ENCODE peak calls at places on chromosomes 11 and 22, in eight cellular contexts. One of them, this sample, is unnamed.

GRCh38 chr11:47917643-47918369 is 62.6 kb upstream of the PTPRJ start:
- DNase-seq in astrocyte of the spinal cord: peak; percentile 49
- DNase-seq in MG63: peak; percentile 97
- DNase-seq in T1000: no peak
- DNase-seq in HTR-8/SVneo: peak; percentile 54
- DNase-seq in AG08395: peak; percentile 87
- DNase-seq in GM12864: no peak
- DNase-seq in iris pigment epithelial cell: peak; percentile 100
- DNase-seq in this sample: no peak

GRCh38 chr22:46613606-46613997 is 6.6 kb upstream of the GRAMD4 start:
- DNase-seq in astrocyte of the spinal cord: no peak
- DNase-seq in MG63: peak; percentile 25
- DNase-seq in T1000: no peak
- DNase-seq in HTR-8/SVneo: no peak
- DNase-seq in AG08395: no peak
- DNase-seq in GM12864: peak; percentile 19
- DNase-seq in iris pigment epithelial cell: no peak
- DNase-seq in this sample: no peak

GRCh38 chr22:39212721-39213376 is 31.9 kb downstream of the PDGFB start:
- DNase-seq in astrocyte of the spinal cord: no peak
- DNase-seq in MG63: peak; percentile 42
- DNase-seq in T1000: peak; percentile 28
- DNase-seq in HTR-8/SVneo: peak; percentile 51
- DNase-seq in AG08395: no peak
- DNase-seq in GM12864: no peak
- DNase-seq in iris pigment epithelial cell: peak; percentile 64
- DNase-seq in this sample: no peak

GRCh38 chr22:47160141-47160541 is 397.7 kb downstream of the TBC1D22A start:
- DNase-seq in astrocyte of the spinal cord: no peak
- DNase-seq in MG63: no peak
- DNase-seq in T1000: no peak
- DNase-seq in HTR-8/SVneo: no peak
- DNase-seq in AG08395: no peak
- DNase-seq in GM12864: no peak
- DNase-seq in iris pigment epithelial cell: no peak
- DNase-seq in this sample: no peak

GRCh38 chr11:13276454-13276851 is 1.1 kb upstream of the BMAL1 start:
- DNase-seq in astrocyte of the spinal cord: no peak
- DNase-seq in MG63: no peak
- DNase-seq in T1000: no peak
- DNase-seq in HTR-8/SVneo: no peak
- DNase-seq in AG08395: no peak
- DNase-seq in GM12864: no peak
- DNase-seq in iris pigment epithelial cell: no peak
- DNase-seq in this sample: no peak

GRCh38 chr11:32891657-32892354 is 805 bp upstream of the QSER1 start:
- DNase-seq in astrocyte of the spinal cord: no peak
- DNase-seq in MG63: no peak
- DNase-seq in T1000: no peak
- DNase-seq in HTR-8/SVneo: no peak
- DNase-seq in AG08395: peak; percentile 5
- DNase-seq in GM12864: no peak
- DNase-seq in iris pigment epithelial cell: peak; percentile 16
- DNase-seq in this sample: no peak

GRCh38 chr11:72813740-72814138 is 472 bp upstream of the ATG16L2 start:
- DNase-seq in astrocyte of the spinal cord: no peak
- DNase-seq in MG63: peak; percentile 82
- DNase-seq in T1000: no peak
- DNase-seq in HTR-8/SVneo: peak; percentile 83
- DNase-seq in AG08395: peak; percentile 81
- DNase-seq in GM12864: no peak
- DNase-seq in iris pigment epithelial cell: peak; percentile 80
- DNase-seq in this sample: peak; percentile 72

GRCh38 chr11:26806209-26806608 is 84.3 kb upstream of the SLC5A12 start:
- DNase-seq in astrocyte of the spinal cord: no peak
- DNase-seq in MG63: no peak
- DNase-seq in T1000: no peak
- DNase-seq in HTR-8/SVneo: no peak
- DNase-seq in AG08395: peak; percentile 56
- DNase-seq in GM12864: no peak
- DNase-seq in iris pigment epithelial cell: peak; percentile 71
- DNase-seq in this sample: no peak

This sample was measured in D721Med.